ENCODE peak calls at places on chromosomes 12 and 14, in six cellular contexts. L is prostate gland, K is HCT116, C is upper lobe of left lung, O is SK-N-SH, N is transverse colon. U is an unnamed sample.

GRCh38 chr12:122753213-122753571 is 568 bp downstream of the DENR start:
- DNase-seq in L (no peak), K (no peak), C (no peak), O (no peak), N (no peak), U (no peak)

GRCh38 chr12:4849024-4849594 is 60.6 kb upstream of the KCNA1 start:
- DNase-seq in L (no peak), K (no peak), C (no peak), O (peak), N (no peak), U (no peak)

GRCh38 chr14:56720703-56721426 is 89.4 kb downstream of the OTX2 start:
- DNase-seq in L (no peak), K (no peak), C (no peak), O (no peak), N (no peak), U (no peak)

GRCh38 chr14:99537399-99537798 is 56.2 kb downstream of the CCNK start:
- DNase-seq in L (no peak), K (no peak), C (peak), O (no peak), N (peak), U (no peak)

GRCh38 chr14:100568998-100569733 is 18.1 kb downstream of the BEGAIN start:
- DNase-seq in L (no peak), K (no peak), C (peak), O (peak), N (no peak), U (no peak)

GRCh38 chr12:57763881-57764661 is 2.8 kb downstream of the CYP27B1 start:
- DNase-seq in L (no peak), K (no peak), C (no peak), O (no peak), N (no peak), U (no peak)

GRCh38 chr12:2844786-2845185 is 10.0 kb upstream of the NRIP2 start:
- DNase-seq in L (no peak), K (no peak), C (no peak), O (no peak), N (no peak), U (no peak)

GRCh38 chr14:55221968-55222367 is 30.6 kb upstream of the DLGAP5 start:
- DNase-seq in L (no peak), K (no peak), C (no peak), O (no peak), N (no peak), U (no peak)

GRCh38 chr12:118742426-118742825 is 238.9 kb upstream of the SRRM4 start:
- DNase-seq in L (no peak), K (no peak), C (no peak), O (no peak), N (no peak), U (no peak)

GRCh38 chr12:57078519-57079404 is at the start of gene NEMP1:
- DNase-seq in L (peak), K (peak), C (peak), O (peak), N (peak), U (peak)

GRCh38 chr12:124921200-124922008 is 7.0 kb upstream of the UBC start:
- DNase-seq in L (peak), K (no peak), C (no peak), O (peak), N (peak), U (peak)

GRCh38 chr14:90676356-90676755 is 139.9 kb downstream of the TTC7B start:
- DNase-seq in L (no peak), K (no peak), C (no peak), O (no peak), N (no peak), U (no peak)

GRCh38 chr12:102673606-102674005 is 193.2 kb upstream of the IGF1 start:
- DNase-seq in L (no peak), K (no peak), C (no peak), O (no peak), N (no peak), U (no peak)

GRCh38 chr14:65676361-65677014 is 264.0 kb downstream of the FUT8 start:
- DNase-seq in L (no peak), K (no peak), C (no peak), O (peak), N (no peak), U (no peak)

GRCh38 chr12:59444932-59445331 is 150.9 kb upstream of the SLC16A7 start:
- DNase-seq in L (no peak), K (no peak), C (no peak), O (no peak), N (no peak), U (no peak)

GRCh38 chr14:65940056-65940735 is 527.7 kb downstream of the FUT8 start:
- DNase-seq in L (no peak), K (peak), C (no peak), O (peak), N (no peak), U (no peak)

GRCh38 chr12:885701-886100 is 63.8 kb downstream of the RAD52 start:
- DNase-seq in L (no peak), K (no peak), C (no peak), O (no peak), N (no peak), U (no peak)

GRCh38 chr12:84128117-84128991 is 784.2 kb downstream of the SLC6A15 start:
- DNase-seq in L (no peak), K (no peak), C (peak), O (no peak), N (no peak), U (no peak)

GRCh38 chr12:50039151-50039835 is 14.0 kb upstream of the RACGAP1 start:
- DNase-seq in L (peak), K (peak), C (peak), O (peak), N (peak), U (peak)

GRCh38 chr12:50032516-50033316 is 7.4 kb upstream of the RACGAP1 start:
- DNase-seq in L (no peak), K (no peak), C (peak), O (peak), N (no peak), U (peak)

GRCh38 chr12:50033317-50033679 is 8.0 kb upstream of the RACGAP1 start:
- DNase-seq in L (no peak), K (no peak), C (no peak), O (no peak), N (no peak), U (no peak)
- TF ChIP-seq POLR2AphosphoS5 in L (no peak), K (no peak), C (no peak), O (no peak), N (no peak), U (no peak)

DNA sequence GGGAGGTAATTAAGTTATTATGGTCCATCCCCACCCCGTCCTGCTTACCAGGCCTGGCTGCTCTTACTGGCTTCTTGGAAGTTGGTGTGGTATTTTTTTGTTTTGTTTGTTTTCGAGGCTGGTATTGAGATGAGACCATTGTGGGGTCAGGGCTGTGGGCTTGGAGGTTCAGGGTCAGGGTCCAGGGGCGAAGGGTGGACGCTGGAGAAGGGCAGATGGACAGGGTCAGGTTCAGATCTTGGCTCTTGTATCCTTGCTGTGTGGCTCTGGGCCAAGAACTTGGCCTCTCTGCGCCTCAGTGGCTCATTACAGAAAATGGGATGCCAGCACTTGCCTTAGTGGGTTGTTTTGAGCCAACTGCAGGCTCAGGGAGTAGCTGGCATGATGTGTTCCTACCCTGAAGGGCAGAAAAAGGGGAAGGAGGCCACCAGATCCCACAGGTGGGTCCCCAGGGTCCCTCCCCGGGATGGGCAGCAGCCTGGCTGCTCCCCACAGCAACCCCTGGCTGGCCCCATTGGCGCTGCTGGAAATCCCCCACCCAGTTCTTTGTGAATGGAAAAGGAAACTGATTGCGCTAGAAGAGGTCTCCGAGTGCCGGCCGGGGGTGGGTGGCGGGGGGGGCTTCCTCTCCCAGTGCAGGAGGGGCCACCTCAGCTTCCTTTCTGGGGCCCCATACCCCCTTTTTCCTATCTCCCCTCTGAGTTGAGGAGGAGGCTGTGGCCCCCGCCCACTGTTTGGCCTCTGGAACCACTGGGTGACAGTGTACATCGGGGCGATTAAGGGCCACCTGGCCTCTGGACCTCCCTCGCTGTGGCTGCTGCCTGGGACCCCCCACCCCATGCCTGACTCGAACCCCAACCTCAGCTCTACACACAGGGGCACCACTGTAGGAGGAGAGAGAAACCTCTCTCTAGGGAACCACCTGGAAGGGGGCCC is 25.0 kb downstream of the SH2B3 start:
- DNase-seq in L (no peak), K (no peak), C (peak), O (no peak), N (no peak), U (no peak)
- TF ChIP-seq POLR2AphosphoS5 in L (no peak), K (no peak), C (no peak), O (no peak), N (no peak), U (no peak)

GRCh38 chr12:53289891-53290290 is 5.5 kb upstream of the PFDN5 start:
- DNase-seq in L (no peak), K (no peak), C (no peak), O (no peak), N (no peak), U (no peak)
- TF ChIP-seq POLR2AphosphoS5 in L (no peak), K (no peak), C (no peak), O (no peak), N (no peak), U (no peak)

GRCh38 chr12:105924526-105925208 is 214.1 kb downstream of the NUAK1 start:
- DNase-seq in L (no peak), K (no peak), C (no peak), O (no peak), N (no peak), U (no peak)
- TF ChIP-seq POLR2AphosphoS5 in L (no peak), K (no peak), C (no peak), O (no peak), N (no peak), U (no peak)

DNA sequence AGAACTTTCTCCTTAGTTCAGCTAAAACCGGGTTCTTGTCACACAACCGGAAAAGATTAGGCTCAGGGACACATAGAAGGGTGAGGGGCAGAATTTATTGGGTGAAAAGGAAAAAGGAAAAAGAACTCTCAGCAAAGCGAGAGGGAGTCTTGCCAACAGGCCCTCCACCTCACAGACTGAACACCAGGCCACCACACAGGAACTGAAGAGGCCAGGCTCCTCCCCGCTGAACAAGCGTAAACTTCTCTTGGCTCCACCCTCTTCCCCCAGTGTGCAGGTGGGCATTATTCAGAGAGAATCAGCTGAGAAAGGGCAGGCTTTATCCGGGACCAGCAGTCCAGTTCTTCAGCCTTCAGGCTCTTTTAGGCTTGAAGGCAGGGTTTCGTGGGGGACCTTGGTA is 125.6 kb upstream of the FGD4 start:
- DNase-seq in L (no peak), K (no peak), C (no peak), O (no peak), N (peak), U (no peak)
- TF ChIP-seq POLR2AphosphoS5 in L (no peak), K (no peak), C (no peak), O (no peak), N (no peak), U (no peak)

DNA sequence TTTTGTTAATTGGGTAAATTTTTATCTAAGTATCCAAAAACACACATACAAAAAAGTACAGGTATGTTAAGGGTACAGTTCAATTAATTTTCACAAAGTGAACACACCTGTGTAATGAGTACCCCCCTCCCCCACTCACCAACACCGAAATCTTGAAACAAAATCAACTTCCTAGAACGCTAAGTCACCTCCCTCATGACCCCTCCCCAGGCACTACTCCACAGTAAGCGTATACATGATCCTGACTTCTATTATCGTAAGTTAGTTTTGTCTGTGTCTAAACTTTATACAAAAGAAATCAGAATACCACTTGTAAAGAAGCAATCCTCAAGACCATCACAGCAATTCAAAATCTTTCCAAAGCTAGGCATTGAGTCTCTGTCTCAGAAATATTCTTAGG is 100.5 kb downstream of the MED13L start:
- DNase-seq in L (no peak), K (no peak), C (no peak), O (no peak), N (no peak), U (no peak)
- TF ChIP-seq POLR2AphosphoS5 in L (no peak), K (no peak), C (no peak), O (no peak), N (no peak), U (no peak)